ENCODE peak calls at places on chromosomes 1 and 21, in six cellular contexts. One of them, this sample, is unnamed.
A peak's percentile ranks its signal among the peaks of the same experiment; 100 is the strongest.

GRCh38 chr1:156712626-156713025 is 7.2 kb upstream of the CRABP2 start:
- DNase-seq in uterus: no peak
- DNase-seq in suprapubic skin: no peak
- DNase-seq in body of pancreas: no peak
- DNase-seq in GM12891: no peak
- DNase-seq in prostate gland: no peak
- DNase-seq in this sample: no peak

GRCh38 chr1:43452789-43453441 is 816 bp downstream of the HYI start:
- DNase-seq in suprapubic skin: no peak
- DNase-seq in body of pancreas: peak; percentile 41
- DNase-seq in uterus: peak; percentile 60
- DNase-seq in prostate gland: peak; percentile 39
- DNase-seq in GM12891: no peak
- DNase-seq in this sample: peak; percentile 45

GRCh38 chr1:12424150-12424549 is 193.9 kb downstream of the DHRS3 start:
- DNase-seq in GM12891: no peak
- DNase-seq in prostate gland: no peak
- DNase-seq in suprapubic skin: no peak
- DNase-seq in uterus: no peak
- DNase-seq in body of pancreas: no peak
- DNase-seq in this sample: no peak

GRCh38 chr1:201904579-201904978 is 15.9 kb downstream of the SHISA4 start:
- DNase-seq in uterus: peak; percentile 93
- DNase-seq in prostate gland: peak; percentile 31
- DNase-seq in suprapubic skin: no peak
- DNase-seq in body of pancreas: peak; percentile 27
- DNase-seq in GM12891: no peak
- DNase-seq in this sample: no peak

GRCh38 chr1:234771642-234772344 is 161.8 kb upstream of the IRF2BP2 start:
- DNase-seq in GM12891: no peak
- DNase-seq in prostate gland: no peak
- DNase-seq in uterus: no peak
- DNase-seq in suprapubic skin: no peak
- DNase-seq in body of pancreas: no peak
- DNase-seq in this sample: peak; percentile 59

GRCh38 chr1:2194319-2194897 is at the start of gene FAAP20:
- DNase-seq in GM12891: peak; percentile 85
- DNase-seq in body of pancreas: peak; percentile 63
- DNase-seq in uterus: no peak
- DNase-seq in prostate gland: peak; percentile 56
- DNase-seq in suprapubic skin: peak; percentile 68
- DNase-seq in this sample: peak; percentile 89

GRCh38 chr1:228009828-228010775 is 3.3 kb downstream of the WNT3A start:
- DNase-seq in suprapubic skin: peak; percentile 52
- DNase-seq in body of pancreas: no peak
- DNase-seq in prostate gland: no peak
- DNase-seq in GM12891: no peak
- DNase-seq in uterus: peak; percentile 6
- DNase-seq in this sample: no peak

GRCh38 chr1:207908112-207908734 is 2.7 kb downstream of the CD34 start:
- DNase-seq in body of pancreas: peak; percentile 20
- DNase-seq in prostate gland: no peak
- DNase-seq in suprapubic skin: peak; percentile 85
- DNase-seq in uterus: peak; percentile 62
- DNase-seq in GM12891: no peak
- DNase-seq in this sample: no peak

GRCh38 chr1:33181906-33182305 is at the start of gene TRIM62:
- DNase-seq in prostate gland: peak; percentile 86
- DNase-seq in body of pancreas: peak; percentile 87
- DNase-seq in uterus: peak; percentile 90
- DNase-seq in suprapubic skin: peak; percentile 87
- DNase-seq in GM12891: peak; percentile 95
- DNase-seq in this sample: peak; percentile 90
- TF ChIP-seq POLR2A in prostate gland: peak; percentile 69
- TF ChIP-seq POLR2A in body of pancreas: peak; percentile 36
- TF ChIP-seq POLR2A in uterus: peak; percentile 54
- TF ChIP-seq POLR2A in suprapubic skin: no peak
- TF ChIP-seq POLR2A in GM12891: no peak
- TF ChIP-seq POLR2A in this sample: no peak

GRCh38 chr1:42035205-42035829 is 116.6 kb upstream of the HIVEP3 start:
- DNase-seq in uterus: peak; percentile 52
- DNase-seq in prostate gland: peak; percentile 48
- DNase-seq in suprapubic skin: peak; percentile 74
- DNase-seq in GM12891: peak; percentile 76
- DNase-seq in body of pancreas: peak; percentile 63
- DNase-seq in this sample: peak; percentile 31

GRCh38 chr1:42038261-42038660 is 114.9 kb upstream of the GUCA2B start:
- DNase-seq in prostate gland: no peak
- DNase-seq in body of pancreas: no peak
- DNase-seq in GM12891: no peak
- DNase-seq in uterus: no peak
- DNase-seq in suprapubic skin: no peak
- DNase-seq in this sample: no peak

GRCh38 chr1:42040159-42040558 is 113.1 kb upstream of the GUCA2B start:
- DNase-seq in GM12891: no peak
- DNase-seq in uterus: no peak
- DNase-seq in prostate gland: no peak
- DNase-seq in body of pancreas: peak; percentile 92
- DNase-seq in suprapubic skin: no peak
- DNase-seq in this sample: no peak

GRCh38 chr1:42037586-42037985 is 115.6 kb upstream of the GUCA2B start:
- DNase-seq in GM12891: no peak
- DNase-seq in prostate gland: no peak
- DNase-seq in body of pancreas: no peak
- DNase-seq in suprapubic skin: no peak
- DNase-seq in uterus: no peak
- DNase-seq in this sample: no peak

DNA sequence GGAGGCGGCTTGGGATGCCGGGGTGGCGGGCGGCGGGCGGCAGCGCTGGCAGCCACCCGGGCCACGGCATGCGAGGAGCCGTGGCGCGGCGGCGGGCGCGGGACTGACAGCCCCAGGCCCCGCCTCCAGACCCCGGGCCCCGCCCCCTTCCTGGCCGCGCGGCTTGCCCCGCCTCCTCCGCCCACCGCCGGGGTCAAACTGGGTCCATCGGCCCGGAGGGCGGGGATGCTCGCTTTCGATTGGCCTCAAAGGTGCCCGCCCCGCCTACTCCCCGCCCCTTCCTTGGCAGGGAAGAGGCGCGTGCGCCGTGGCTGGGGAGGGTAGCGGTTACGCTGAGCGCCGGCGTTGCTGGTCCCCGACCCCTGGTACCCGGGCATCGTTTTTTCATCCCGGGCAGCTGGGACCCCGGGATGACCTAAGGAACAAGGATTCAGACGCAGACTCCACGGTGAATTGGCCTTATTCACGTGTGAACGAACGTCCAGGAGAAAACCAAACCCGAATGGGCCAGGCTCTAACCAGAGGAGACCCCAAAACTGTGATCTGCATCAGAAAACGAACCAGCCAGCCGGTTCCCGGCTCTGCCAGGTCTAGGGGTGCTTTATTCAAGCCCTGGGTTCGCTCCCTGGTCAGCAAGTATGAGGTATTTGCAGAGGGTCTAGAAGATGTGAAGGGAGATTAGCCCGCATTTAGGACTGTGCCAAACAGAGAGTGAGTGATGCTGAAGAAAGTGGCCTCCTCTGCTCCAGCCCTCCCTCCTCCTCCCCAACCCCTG is 117.2 kb upstream of the GUCA2B start:
- DNase-seq in suprapubic skin: peak; percentile 97
- DNase-seq in prostate gland: peak; percentile 95
- DNase-seq in GM12891: peak; percentile 93
- DNase-seq in uterus: peak; percentile 96
- DNase-seq in body of pancreas: peak; percentile 98
- DNase-seq in this sample: peak; percentile 88
- TF ChIP-seq POLR2A in suprapubic skin: no peak
- TF ChIP-seq POLR2A in prostate gland: peak; percentile 46
- TF ChIP-seq POLR2A in GM12891: no peak
- TF ChIP-seq POLR2A in uterus: peak; percentile 46
- TF ChIP-seq POLR2A in body of pancreas: no peak
- TF ChIP-seq POLR2A in this sample: no peak

GRCh38 chr1:199685369-199685768 is 342.1 kb upstream of the NR5A2 start:
- DNase-seq in suprapubic skin: no peak
- DNase-seq in body of pancreas: no peak
- DNase-seq in GM12891: no peak
- DNase-seq in prostate gland: no peak
- DNase-seq in uterus: no peak
- DNase-seq in this sample: no peak
- TF ChIP-seq POLR2A in suprapubic skin: no peak
- TF ChIP-seq POLR2A in body of pancreas: no peak
- TF ChIP-seq POLR2A in GM12891: no peak
- TF ChIP-seq POLR2A in prostate gland: no peak
- TF ChIP-seq POLR2A in uterus: no peak
- TF ChIP-seq POLR2A in this sample: no peak

GRCh38 chr21:34073032-34073748 is at the start of the genes MRPS6 and SLC5A3:
- DNase-seq in suprapubic skin: peak; percentile 87
- DNase-seq in prostate gland: peak; percentile 79
- DNase-seq in GM12891: peak; percentile 74
- DNase-seq in body of pancreas: peak; percentile 90
- DNase-seq in uterus: peak; percentile 81
- DNase-seq in this sample: peak; percentile 90
- TF ChIP-seq POLR2A in suprapubic skin: peak; percentile 69
- TF ChIP-seq POLR2A in prostate gland: peak; percentile 88
- TF ChIP-seq POLR2A in GM12891: peak; percentile 95
- TF ChIP-seq POLR2A in body of pancreas: peak; percentile 88
- TF ChIP-seq POLR2A in uterus: peak; percentile 88
- TF ChIP-seq POLR2A in this sample: peak; percentile 23

GRCh38 chr1:93344886-93345632 is 648 bp upstream of the DR1 start:
- DNase-seq in body of pancreas: no peak
- DNase-seq in suprapubic skin: no peak
- DNase-seq in GM12891: no peak
- DNase-seq in uterus: no peak
- DNase-seq in prostate gland: no peak
- DNase-seq in this sample: no peak

GRCh38 chr1:93347319-93347899 is 1.7 kb downstream of the DR1 start:
- DNase-seq in prostate gland: no peak
- DNase-seq in GM12891: no peak
- DNase-seq in suprapubic skin: no peak
- DNase-seq in uterus: no peak
- DNase-seq in body of pancreas: no peak
- DNase-seq in this sample: no peak

GRCh38 chr1:93346472-93346991 is 825 bp downstream of the DR1 start:
- DNase-seq in body of pancreas: peak; percentile 15
- DNase-seq in prostate gland: peak; percentile 9
- DNase-seq in suprapubic skin: peak; percentile 59
- DNase-seq in GM12891: no peak
- DNase-seq in uterus: no peak
- DNase-seq in this sample: peak; percentile 71

GRCh38 chr1:93344484-93344883 is 1.2 kb upstream of the DR1 start:
- DNase-seq in GM12891: no peak
- DNase-seq in suprapubic skin: no peak
- DNase-seq in body of pancreas: no peak
- DNase-seq in uterus: no peak
- DNase-seq in prostate gland: no peak
- DNase-seq in this sample: no peak

GRCh38 chr1:93345633-93346471 is at the start of gene DR1:
- DNase-seq in uterus: peak; percentile 91
- DNase-seq in suprapubic skin: peak; percentile 96
- DNase-seq in body of pancreas: peak; percentile 96
- DNase-seq in prostate gland: peak; percentile 94
- DNase-seq in GM12891: peak; percentile 84
- DNase-seq in this sample: peak; percentile 92
- TF ChIP-seq POLR2A in uterus: peak; percentile 87
- TF ChIP-seq POLR2A in suprapubic skin: peak; percentile 86
- TF ChIP-seq POLR2A in body of pancreas: peak; percentile 85
- TF ChIP-seq POLR2A in prostate gland: peak; percentile 85
- TF ChIP-seq POLR2A in GM12891: peak; percentile 89
- TF ChIP-seq POLR2A in this sample: peak; percentile 99

GRCh38 chr1:35177237-35177786 is 15.6 kb downstream of the SFPQ start:
- DNase-seq in body of pancreas: no peak
- DNase-seq in prostate gland: no peak
- DNase-seq in GM12891: no peak
- DNase-seq in uterus: no peak
- DNase-seq in suprapubic skin: no peak
- DNase-seq in this sample: no peak

GRCh38 chr1:35178295-35178695 is 14.7 kb downstream of the SFPQ start:
- DNase-seq in prostate gland: no peak
- DNase-seq in suprapubic skin: no peak
- DNase-seq in GM12891: no peak
- DNase-seq in body of pancreas: no peak
- DNase-seq in uterus: no peak
- DNase-seq in this sample: no peak

GRCh38 chr1:35173516-35174224 is 19.3 kb downstream of the SFPQ start:
- DNase-seq in body of pancreas: no peak
- DNase-seq in suprapubic skin: no peak
- DNase-seq in GM12891: no peak
- DNase-seq in uterus: no peak
- DNase-seq in prostate gland: no peak
- DNase-seq in this sample: no peak

GRCh38 chr1:35174225-35174540 is 18.8 kb downstream of the SFPQ start:
- DNase-seq in uterus: no peak
- DNase-seq in suprapubic skin: no peak
- DNase-seq in GM12891: no peak
- DNase-seq in prostate gland: no peak
- DNase-seq in body of pancreas: no peak
- DNase-seq in this sample: no peak

DNA sequence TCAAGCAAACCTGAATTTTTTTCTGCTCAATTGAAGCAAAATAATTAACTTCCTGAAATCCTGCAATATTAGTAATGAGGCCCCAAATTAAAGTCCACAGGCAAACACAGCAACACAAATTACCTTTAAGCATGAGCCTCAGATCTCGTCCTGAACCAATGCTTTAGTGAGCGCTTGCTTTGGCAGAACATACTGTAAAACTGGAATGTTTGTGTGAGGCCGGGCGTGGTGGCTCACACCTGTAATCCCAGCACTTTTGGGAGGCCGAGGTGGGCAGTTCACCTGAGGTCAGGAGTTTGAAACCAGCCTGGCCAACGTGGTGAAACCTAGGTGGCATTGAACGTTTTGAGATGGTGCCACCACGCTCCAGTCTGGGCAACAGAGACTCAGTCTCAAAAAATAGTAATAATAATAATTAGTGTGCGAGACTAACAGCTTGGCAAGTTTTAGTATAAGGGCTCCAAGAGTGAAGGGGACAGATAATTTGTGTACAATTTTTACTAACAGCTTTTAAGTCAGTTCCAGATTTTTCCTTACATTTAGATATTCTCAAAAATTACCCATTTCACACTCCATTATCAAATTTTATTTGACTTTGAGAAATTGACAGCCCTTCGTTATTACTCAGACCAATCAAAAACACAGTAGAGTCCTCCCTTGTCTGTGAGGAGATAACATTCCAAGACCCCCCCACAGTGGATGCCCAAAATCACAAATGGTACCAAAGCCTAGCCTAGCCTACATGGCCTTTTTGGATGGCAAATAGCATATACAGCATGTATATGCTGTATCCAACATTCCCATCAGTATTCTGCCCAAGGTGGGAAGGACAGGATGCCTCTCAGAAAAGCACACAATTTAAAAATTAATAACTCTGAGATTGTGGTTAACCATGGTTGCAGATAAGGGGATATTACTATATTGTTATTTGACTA is 17.6 kb downstream of the SFPQ start:
- DNase-seq in suprapubic skin: no peak
- DNase-seq in GM12891: no peak
- DNase-seq in prostate gland: no peak
- DNase-seq in body of pancreas: no peak
- DNase-seq in uterus: no peak
- DNase-seq in this sample: no peak
- TF ChIP-seq POLR2A in suprapubic skin: no peak
- TF ChIP-seq POLR2A in GM12891: peak; percentile 68
- TF ChIP-seq POLR2A in prostate gland: no peak
- TF ChIP-seq POLR2A in body of pancreas: no peak
- TF ChIP-seq POLR2A in uterus: no peak
- TF ChIP-seq POLR2A in this sample: peak; percentile 42